ENCODE peak calls at places on chromosomes 12 and 14, in seven cellular contexts. B, I, K, O, Q, U and A are unnamed samples.

GRCh38 chr14:85156319-85156718 is 373.6 kb upstream of the FLRT2 start:
- DNase-seq in Q (no peak), I (no peak), B (no peak), U (no peak), O (no peak), K (no peak), A (no peak)

GRCh38 chr12:108678070-108678730 is 44.5 kb upstream of the SELPLG start:
- DNase-seq in I (no peak), K (no peak), Q (no peak), B (no peak), O (no peak), U (no peak), A (no peak)

GRCh38 chr14:42965512-42965911 is 1358.8 kb downstream of the LRFN5 start:
- DNase-seq in K (no peak), O (no peak), B (no peak), Q (no peak), U (no peak), I (no peak), A (no peak)

GRCh38 chr14:75454963-75455546 is 27.2 kb downstream of the JDP2 start:
- DNase-seq in O (peak), B (peak), I (no peak), U (no peak), K (no peak), Q (no peak), A (no peak)

GRCh38 chr12:71780207-71780822 is 25.7 kb downstream of the RAB21 start:
- DNase-seq in B (peak), U (no peak), K (no peak), Q (peak), I (peak), O (peak), A (no peak)

GRCh38 chr14:71451501-71451900 is 480.7 kb upstream of the RGS6 start:
- DNase-seq in O (no peak), K (no peak), U (no peak), Q (no peak), I (no peak), B (no peak), A (no peak)

GRCh38 chr12:132429122-132429931 is 60.6 kb upstream of the FBRSL1 start:
- DNase-seq in U (no peak), B (no peak), O (no peak), K (no peak), I (no peak), Q (peak), A (no peak)

GRCh38 chr12:54060975-54061778 is 7.5 kb downstream of the HOXC4 start:
- DNase-seq in I (no peak), K (no peak), Q (no peak), U (no peak), B (no peak), O (no peak), A (no peak)

GRCh38 chr12:111438501-111438900 is 32.8 kb downstream of the SH2B3 start:
- DNase-seq in O (no peak), K (no peak), I (no peak), B (peak), U (no peak), Q (peak), A (no peak)

GRCh38 chr14:30974628-30975027 is 50.8 kb upstream of the AP4S1 start:
- DNase-seq in O (no peak), B (no peak), I (no peak), U (no peak), Q (no peak), K (no peak), A (no peak)

GRCh38 chr14:96249016-96249415 is 7.0 kb upstream of the BDKRB1 start:
- DNase-seq in I (no peak), U (no peak), O (no peak), Q (no peak), K (no peak), B (peak), A (no peak)

GRCh38 chr14:72682188-72682587 is 211.7 kb downstream of the DPF3 start:
- DNase-seq in O (no peak), K (no peak), B (peak), Q (no peak), I (no peak), U (no peak), A (no peak)

GRCh38 chr12:4275869-4276253 is 2.3 kb downstream of the CCND2 start:
- DNase-seq in I (no peak), Q (no peak), O (no peak), B (no peak), K (no peak), U (no peak), A (no peak)

GRCh38 chr12:60644076-60644475 is 1048.2 kb downstream of the SLC16A7 start:
- DNase-seq in I (no peak), O (no peak), B (no peak), Q (no peak), U (no peak), K (no peak), A (no peak)

GRCh38 chr12:118150625-118151024 is 14.7 kb downstream of the PEBP1 start:
- DNase-seq in I (no peak), Q (no peak), K (no peak), O (no peak), B (no peak), U (no peak), A (no peak)

GRCh38 chr12:47967461-47968430 is 4.3 kb downstream of the TMEM106C start:
- DNase-seq in O (no peak), K (no peak), B (peak), U (no peak), Q (no peak), I (no peak), A (no peak)

GRCh38 chr14:23302290-23303225 is at the start of gene PPP1R3E:
- DNase-seq in B (peak), I (peak), U (peak), Q (peak), O (peak), K (peak), A (peak)

GRCh38 chr14:74240794-74241610 is 1.8 kb downstream of the VSX2 start:
- DNase-seq in I (peak), O (no peak), Q (peak), U (no peak), B (peak), K (no peak), A (no peak)

GRCh38 chr14:73269729-73270651 is 32.7 kb downstream of the PAPLN start:
- DNase-seq in I (peak), B (peak), U (no peak), Q (peak), O (peak), K (peak), A (no peak)

GRCh38 chr14:103693514-103693913 is 21.7 kb downstream of the XRCC3 start:
- DNase-seq in Q (no peak), I (no peak), O (no peak), K (no peak), U (no peak), B (no peak), A (no peak)

GRCh38 chr12:47276253-47277070 is 196.7 kb upstream of the AMIGO2 start:
- DNase-seq in K (no peak), O (no peak), I (peak), B (no peak), Q (peak), U (no peak), A (no peak)

GRCh38 chr12:42119085-42119633 is 25.5 kb downstream of the GXYLT1 start:
- DNase-seq in K (no peak), Q (no peak), U (no peak), I (no peak), O (no peak), B (peak), A (no peak)

GRCh38 chr14:69719501-69719951 is 47.4 kb upstream of the SRSF5 start:
- DNase-seq in I (no peak), Q (no peak), U (no peak), B (peak), O (peak), K (no peak), A (no peak)

GRCh38 chr12:69936214-69936731 is 111.2 kb downstream of the MYRFL start:
- DNase-seq in O (no peak), U (no peak), I (no peak), B (no peak), Q (no peak), K (no peak), A (no peak)

GRCh38 chr12:121620328-121620891 is 5.9 kb upstream of the ORAI1 start:
- DNase-seq in I (no peak), Q (no peak), B (no peak), U (no peak), K (no peak), O (no peak), A (no peak)

GRCh38 chr12:114741940-114742339 is 58.0 kb upstream of the TBX3 start:
- DNase-seq in O (no peak), Q (no peak), I (no peak), U (no peak), B (no peak), K (no peak), A (no peak)

GRCh38 chr14:97776890-97777564 is 979.8 kb downstream of the VRK1 start:
- DNase-seq in O (no peak), I (no peak), Q (no peak), K (no peak), B (no peak), U (no peak), A (no peak)

GRCh38 chr12:3168775-3169221 is 91.6 kb downstream of the TSPAN9 start:
- DNase-seq in B (peak), Q (peak), I (no peak), U (no peak), K (peak), O (no peak), A (no peak)

GRCh38 chr14:61150851-61151250 is 130.3 kb downstream of the TMEM30B start:
- DNase-seq in I (no peak), O (no peak), U (no peak), Q (no peak), K (no peak), B (no peak), A (no peak)

GRCh38 chr14:54209501-54210231 is 187.1 kb upstream of the CDKN3 start:
- DNase-seq in K (no peak), U (no peak), O (no peak), I (no peak), B (peak), Q (no peak), A (no peak)

GRCh38 chr12:16189849-16190248 is 87.6 kb downstream of the SLC15A5 start:
- DNase-seq in B (peak), K (no peak), O (no peak), U (no peak), I (no peak), Q (peak), A (no peak)

GRCh38 chr12:89733579-89734201 is 25.1 kb upstream of the ATP2B1 start:
- DNase-seq in I (no peak), O (no peak), B (peak), K (no peak), Q (no peak), U (no peak), A (no peak)

GRCh38 chr12:12323606-12324005 is 26.4 kb downstream of the MANSC1 start:
- DNase-seq in B (no peak), Q (no peak), I (no peak), U (no peak), K (no peak), O (no peak), A (no peak)

GRCh38 chr12:40614923-40615322 is 77.3 kb upstream of the CNTN1 start:
- DNase-seq in K (no peak), I (no peak), Q (no peak), U (no peak), O (no peak), B (no peak), A (no peak)

GRCh38 chr14:33509927-33510535 is 440.8 kb downstream of the EGLN3 start:
- DNase-seq in B (peak), I (no peak), U (no peak), Q (no peak), K (no peak), O (peak), A (no peak)

GRCh38 chr14:76917158-76917596 is 91.0 kb downstream of the LRRC74A start:
- DNase-seq in K (no peak), Q (peak), O (peak), B (peak), I (no peak), U (no peak), A (no peak)

GRCh38 chr12:58966939-58967338 is 46.6 kb upstream of the LRIG3 start:
- DNase-seq in O (no peak), I (no peak), Q (no peak), K (no peak), U (no peak), B (peak), A (no peak)

GRCh38 chr14:50331596-50331995 is 19.5 kb downstream of the DMAC2L start:
- DNase-seq in B (no peak), U (no peak), I (no peak), Q (no peak), K (no peak), O (no peak), A (no peak)

GRCh38 chr12:2432856-2433255 is 361.9 kb upstream of the FKBP4 start:
- DNase-seq in Q (no peak), O (no peak), U (no peak), K (no peak), B (no peak), I (no peak), A (no peak)

GRCh38 chr12:107027304-107028053 is 40.5 kb upstream of the MTERF2 start:
- DNase-seq in Q (peak), O (no peak), I (no peak), B (peak), U (no peak), K (no peak), A (no peak)